ENCODE peak calls at places on chromosomes 1 and 21, in nine cellular contexts. H is esophagus squamous epithelium, N is uterus, K is BE2C, C is neural progenitor cell, S is breast epithelium, V is heart left ventricle, T is mucosa of descending colon, Q is PC-3. F is an unnamed sample. For H3K4me1, the result is how much of the 10 kb centered on the place peaks cover.

GRCh38 chr1:21295059-21295401 is 4.8 kb upstream of the ECE1 start:
- DNase-seq in T (no peak), S (no peak), Q (peak), K (no peak), N (no peak), C (no peak), V (no peak), H (no peak), F (peak)

GRCh38 chr21:36994501-36995189 is 11.9 kb upstream of the RIPPLY3 start:
- DNase-seq in H (no peak), V (no peak), K (no peak), S (no peak), C (peak), N (no peak), Q (no peak), T (no peak), F (peak)

GRCh38 chr1:67572594-67573221 is 112.3 kb upstream of the GADD45A start:
- DNase-seq in T (peak), C (no peak), V (no peak), Q (peak), H (no peak), S (no peak), N (no peak), K (no peak), F (no peak)

GRCh38 chr1:117611894-117612481 is 6.1 kb downstream of the TENT5C start:
- DNase-seq in N (no peak), K (no peak), S (no peak), T (no peak), C (no peak), V (no peak), H (no peak), Q (no peak), F (no peak)

GRCh38 chr1:1098656-1099425 is 17.0 kb downstream of the C1orf159 start:
- DNase-seq in H (no peak), S (no peak), K (no peak), N (no peak), C (no peak), T (no peak), V (peak), Q (no peak), F (no peak)

GRCh38 chr1:165369255-165369848 is 12.8 kb upstream of the LMX1A start:
- DNase-seq in V (no peak), T (peak), Q (peak), C (peak), K (peak), S (no peak), N (peak), H (no peak), F (peak)

GRCh38 chr1:219772265-219773036 is 155.9 kb downstream of the SLC30A10 start:
- DNase-seq in C (no peak), T (no peak), S (no peak), Q (no peak), K (no peak), N (no peak), H (no peak), V (no peak), F (no peak)

GRCh38 chr1:52424238-52424637 is 19.8 kb downstream of the PRPF38A start:
- DNase-seq in S (no peak), H (no peak), V (no peak), T (no peak), Q (no peak), N (no peak), C (no peak), K (no peak), F (peak)

GRCh38 chr1:205318231-205318991 is 3.1 kb downstream of the NUAK2 start:
- DNase-seq in V (no peak), C (peak), Q (peak), S (no peak), N (no peak), K (no peak), H (no peak), T (peak), F (no peak)

GRCh38 chr1:238252033-238252802 is 361.5 kb upstream of the ZP4 start:
- DNase-seq in T (peak), C (peak), S (peak), Q (peak), N (peak), V (peak), K (peak), H (no peak), F (no peak)

GRCh38 chr1:39969531-39970270 is 14.8 kb downstream of the MFSD2A start:
- DNase-seq in N (no peak), Q (no peak), C (no peak), V (no peak), K (no peak), S (no peak), H (no peak), T (no peak), F (no peak)

GRCh38 chr1:200369131-200369530 is 40.7 kb downstream of the ZNF281 start:
- DNase-seq in C (no peak), Q (no peak), H (no peak), N (no peak), S (no peak), T (no peak), K (no peak), V (no peak), F (no peak)

GRCh38 chr1:209736467-209737117 is 19.3 kb upstream of the TRAF3IP3 start:
- DNase-seq in H (no peak), S (no peak), V (no peak), Q (no peak), N (no peak), T (no peak), C (no peak), K (no peak), F (no peak)

GRCh38 chr1:111576547-111576946 is 43.0 kb upstream of the RAP1A start:
- DNase-seq in K (no peak), N (no peak), S (no peak), T (peak), Q (no peak), V (no peak), H (no peak), C (no peak), F (no peak)

GRCh38 chr21:44286716-44287632 is 1.3 kb downstream of the AIRE start:
- DNase-seq in S (no peak), T (no peak), C (no peak), V (no peak), K (peak), H (no peak), N (no peak), Q (no peak), F (no peak)

GRCh38 chr1:32991386-32991785 is 26.8 kb upstream of the RNF19B start:
- DNase-seq in K (no peak), Q (peak), C (no peak), V (no peak), H (no peak), S (no peak), T (no peak), N (no peak), F (no peak)

GRCh38 chr1:26010800-26011199 is 10.8 kb upstream of the EXTL1 start:
- DNase-seq in H (no peak), T (no peak), V (no peak), C (no peak), N (no peak), K (no peak), Q (no peak), S (no peak), F (no peak)

GRCh38 chr1:116356067-116356466 is 17.0 kb upstream of the ATP1A1 start:
- DNase-seq in K (no peak), V (no peak), Q (no peak), T (no peak), C (no peak), H (no peak), N (no peak), S (no peak), F (no peak)

GRCh38 chr1:81921851-81922462 is 121.2 kb downstream of the ADGRL2 start:
- DNase-seq in N (no peak), K (no peak), V (no peak), S (no peak), C (no peak), H (no peak), T (no peak), Q (no peak), F (no peak)

DNA sequence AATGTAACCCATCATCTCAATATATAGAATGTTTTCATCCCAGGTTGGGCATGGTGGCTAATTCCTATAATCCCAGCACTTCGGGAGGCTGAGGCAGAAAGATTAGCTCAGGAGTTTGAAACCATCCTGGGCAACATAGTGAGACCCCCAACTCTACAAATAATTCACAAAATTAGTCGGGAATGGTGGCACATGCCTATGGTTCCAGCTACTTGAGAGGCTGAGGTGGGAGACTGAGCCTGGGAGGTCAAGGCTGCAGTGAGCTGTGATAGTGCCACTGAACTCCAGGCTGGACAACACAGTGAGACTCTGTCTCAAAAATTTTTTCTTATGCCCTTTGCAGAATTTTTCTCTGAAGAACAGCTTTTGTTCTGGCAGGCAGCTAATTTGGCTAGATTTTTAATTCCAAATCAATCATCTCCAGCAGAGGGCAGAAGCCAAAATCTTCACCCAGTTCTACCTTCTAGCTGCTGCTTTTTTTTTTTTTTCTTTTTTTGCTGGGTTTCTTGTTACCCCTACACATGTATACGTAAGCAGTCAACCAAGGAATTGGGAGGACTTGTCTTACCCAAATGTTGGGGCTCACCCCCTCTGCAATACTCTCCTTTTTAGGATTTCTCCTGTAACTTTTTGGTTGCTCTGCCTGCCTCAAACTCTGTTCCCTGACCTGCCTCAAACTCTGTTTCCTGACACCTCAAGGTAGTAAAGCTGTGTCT is 2.7 kb upstream of the RAD54L start:
- DNase-seq in T (no peak), S (no peak), Q (peak), C (no peak), H (no peak), N (no peak), K (no peak), V (no peak), F (no peak)
- TF ChIP-seq CTCF in T (no peak), S (no peak), Q (peak), C (peak), H (no peak), N (no peak), K (peak), V (peak), F (peak)

GRCh38 chr1:225442156-225442555 is 14.3 kb upstream of the LBR start:
- DNase-seq in Q (no peak), C (no peak), K (no peak), S (no peak), H (no peak), V (no peak), N (no peak), T (no peak), F (no peak)
- H3K4me1 ChIP-seq in Q (under half), C (under half), K (under half), S (under half), H (under half), V (under half), N (under half), T (half or more), F (half or more)

DNA sequence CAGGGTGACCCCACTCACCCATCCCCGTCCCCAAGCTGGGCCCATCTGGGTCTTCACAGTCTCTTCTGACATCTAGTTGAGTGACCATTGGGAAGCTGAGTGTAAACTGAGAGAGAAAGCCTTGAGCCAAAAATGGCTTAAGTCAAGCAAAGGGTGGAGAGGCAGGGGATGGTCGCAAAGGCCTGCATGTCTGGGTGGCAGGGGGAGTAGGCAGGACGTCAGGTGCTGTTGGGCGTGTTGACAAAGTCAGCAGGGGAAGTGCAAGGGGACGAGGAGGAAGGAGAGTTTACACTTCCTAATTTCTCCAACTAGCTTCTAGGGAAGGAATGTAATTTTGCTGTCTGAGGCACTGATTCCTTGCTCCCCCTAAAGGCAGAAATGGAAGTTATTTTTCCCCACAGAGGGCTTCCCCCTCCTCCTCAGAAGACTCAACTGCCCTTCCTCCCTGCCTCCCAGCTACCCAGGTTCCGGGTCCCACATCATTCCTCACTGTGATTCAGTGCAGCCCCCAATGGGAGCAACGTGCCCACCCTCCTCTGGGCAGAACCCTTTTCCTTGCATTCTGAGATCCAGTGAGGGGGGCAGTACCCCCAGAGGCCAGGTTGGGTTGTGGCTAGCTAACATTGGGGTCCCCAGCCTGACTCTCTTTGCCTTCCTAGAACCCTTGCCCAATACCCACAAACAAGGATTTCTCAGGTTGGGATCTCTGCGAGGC is 1.2 kb upstream of the ADORA1 start:
- DNase-seq in S (peak), C (peak), H (no peak), K (no peak), Q (peak), V (no peak), N (no peak), T (no peak), F (no peak)
- H3K4me3 ChIP-seq in S (no peak), C (no peak), H (no peak), K (no peak), Q (no peak), V (no peak), N (no peak), T (no peak), F (no peak)

DNA sequence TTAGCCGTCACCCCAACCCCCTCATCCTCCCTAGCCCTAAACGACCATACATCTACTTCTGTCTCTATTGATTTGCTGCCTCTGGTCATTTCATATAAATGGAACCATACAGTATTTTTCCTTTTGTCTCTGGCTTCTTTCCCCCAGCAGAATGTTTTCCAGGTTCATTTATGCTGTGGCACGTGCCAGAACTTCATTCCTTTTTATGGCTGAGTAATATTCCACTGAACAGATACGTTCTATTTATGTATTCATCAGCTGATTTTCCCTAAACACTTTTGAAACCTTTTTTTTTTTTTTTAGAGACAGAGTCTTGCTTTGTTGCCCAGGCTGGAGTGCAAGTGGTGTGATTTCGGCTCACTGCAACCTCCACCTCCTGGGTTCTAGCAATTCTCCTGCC is 181.1 kb downstream of the CAMTA1 start:
- DNase-seq in T (no peak), H (no peak), Q (no peak), K (no peak), C (no peak), S (no peak), N (no peak), V (no peak), F (no peak)
- TF ChIP-seq CTCF in T (no peak), H (no peak), Q (no peak), K (no peak), C (no peak), S (no peak), N (no peak), V (no peak), F (no peak)

GRCh38 chr1:167722152-167722869 is 529 bp downstream of the MPZL1 start:
- DNase-seq in H (no peak), Q (peak), S (no peak), K (no peak), N (peak), T (peak), C (peak), V (peak), F (no peak)
- H3K4me1 ChIP-seq in H (under half), Q (under half), S (under half), K (under half), N (under half), T (under half), C (under half), V (under half), F (under half)

DNA sequence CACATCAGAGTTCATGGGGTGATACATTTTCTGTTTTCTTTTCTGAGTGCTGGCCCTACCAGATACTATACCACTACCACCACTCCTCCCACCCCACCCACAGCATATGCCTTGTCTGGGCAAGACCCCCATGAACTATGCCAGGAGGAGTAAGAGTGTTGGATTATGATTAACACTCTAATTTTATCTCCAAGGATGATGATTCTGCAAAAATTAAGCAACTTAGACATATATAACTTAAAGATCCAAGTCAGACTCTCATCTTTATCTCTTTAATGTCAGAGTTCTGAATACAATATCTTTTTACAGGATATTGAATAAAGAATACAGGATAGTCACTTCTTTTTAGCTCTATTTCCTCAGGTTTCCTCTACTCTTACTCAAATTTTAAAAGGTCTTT is 26.0 kb downstream of the FABP3 start:
- DNase-seq in V (no peak), K (no peak), Q (no peak), T (no peak), C (no peak), S (no peak), H (no peak), N (no peak), F (no peak)
- H3K4me3 ChIP-seq in V (no peak), K (no peak), Q (no peak), T (no peak), C (no peak), S (no peak), H (no peak), N (no peak), F (no peak)

DNA sequence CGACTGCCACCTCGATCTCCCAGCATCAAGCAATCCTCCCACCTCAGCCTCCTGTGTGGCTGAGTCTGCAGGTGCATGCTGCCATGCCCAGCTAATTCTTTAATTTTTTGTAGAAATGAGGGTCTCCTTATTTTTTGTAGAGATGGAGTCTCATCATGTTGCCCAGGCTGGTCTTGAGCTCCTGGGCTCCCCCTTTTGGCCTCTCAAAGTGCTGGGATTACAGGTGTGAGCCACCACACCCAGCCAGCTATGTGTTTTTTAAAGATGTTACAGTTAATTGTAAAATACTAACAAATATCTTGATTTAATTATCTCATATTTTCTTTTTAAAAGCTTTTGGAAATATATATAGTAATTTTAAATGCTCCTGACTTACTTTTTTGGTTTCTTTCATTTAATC is 181.3 kb upstream of the DMRTA2 start:
- DNase-seq in H (no peak), Q (no peak), C (no peak), T (no peak), K (no peak), S (no peak), N (no peak), V (no peak), F (no peak)
- TF ChIP-seq CTCF in H (no peak), Q (no peak), C (peak), T (no peak), K (no peak), S (no peak), N (no peak), V (no peak), F (no peak)

GRCh38 chr1:157134442-157134841 is 3.8 kb downstream of the ETV3 start:
- DNase-seq in T (no peak), C (no peak), V (no peak), N (no peak), H (no peak), K (no peak), S (no peak), Q (no peak), F (no peak)
- H3K4me1 ChIP-seq in T (under half), C (under half), V (under half), N (under half), H (under half), K (under half), S (under half), Q (under half), F (half or more)

F was measured in CD8-positive, alpha-beta T cell.